ENCODE peak calls at places on chromosomes 11 and 22, in four cellular contexts. W is natural killer cell, U is neural progenitor cell, Q is transverse colon. B is an unnamed sample.

GRCh38 chr11:2701898-2702434 is 2.2 kb upstream of the KCNQ1OT1 start:
- DNase-seq in W (no peak), U (no peak), Q (no peak), B (no peak)

GRCh38 chr11:75475767-75476650 is 43.0 kb upstream of the KLHL35 start:
- DNase-seq in W (no peak), U (no peak), Q (peak), B (no peak)

GRCh38 chr11:10809373-10810199 is 860 bp upstream of the EIF4G2 start:
- DNase-seq in W (no peak), U (peak), Q (peak), B (no peak)

GRCh38 chr11:77557553-77557952 is 32.2 kb upstream of the AQP11 start:
- DNase-seq in W (no peak), U (peak), Q (no peak), B (no peak)

GRCh38 chr11:132158091-132158490 is 787.7 kb downstream of the NTM start:
- DNase-seq in W (no peak), U (peak), Q (no peak), B (no peak)

GRCh38 chr22:41555325-41555724 is 5.5 kb upstream of the CSDC2 start:
- DNase-seq in W (no peak), U (no peak), Q (no peak), B (no peak)

GRCh38 chr11:125287467-125288232 is 123.1 kb downstream of the PKNOX2 start:
- DNase-seq in W (no peak), U (peak), Q (no peak), B (no peak)

GRCh38 chr22:43310311-43310710 is 32.9 kb downstream of the SCUBE1 start:
- DNase-seq in W (no peak), U (no peak), Q (no peak), B (no peak)

GRCh38 chr11:124380585-124380984 is 3.7 kb downstream of the OR8B2 start:
- DNase-seq in W (no peak), U (no peak), Q (no peak), B (no peak)

GRCh38 chr11:69744435-69744834 is 30.7 kb downstream of the FGF4 start:
- DNase-seq in W (no peak), U (no peak), Q (no peak), B (no peak)

GRCh38 chr11:107792049-107792443 is 66.5 kb downstream of the SLC35F2 start:
- DNase-seq in W (no peak), U (no peak), Q (no peak), B (no peak)

GRCh38 chr11:31987118-31988005 is 103.5 kb upstream of the RCN1 start:
- DNase-seq in W (no peak), U (peak), Q (no peak), B (no peak)

GRCh38 chr11:60370252-60370810 is 8.0 kb upstream of the MS4A7 start:
- DNase-seq in W (no peak), U (no peak), Q (no peak), B (no peak)

GRCh38 chr11:57638005-57638760 is 11.5 kb downstream of the YPEL4 start:
- DNase-seq in W (no peak), U (peak), Q (peak), B (peak)

GRCh38 chr11:35276396-35276795 is 137.4 kb downstream of the CD44 start:
- DNase-seq in W (no peak), U (no peak), Q (no peak), B (no peak)

GRCh38 chr11:13826505-13827278 is 135.8 kb upstream of the SPON1 start:
- DNase-seq in W (no peak), U (no peak), Q (no peak), B (no peak)

GRCh38 chr22:38786631-38787030 is 7.3 kb downstream of the DNAL4 start:
- DNase-seq in W (no peak), U (no peak), Q (no peak), B (no peak)

GRCh38 chr11:128420277-128420676 is 167.1 kb downstream of the ETS1 start:
- DNase-seq in W (no peak), U (no peak), Q (no peak), B (no peak)
- TF ChIP-seq CTCF in W (no peak), U (no peak), Q (no peak), B (no peak)

GRCh38 chr11:17770048-17770652 is 35.6 kb downstream of the KCNC1 start:
- DNase-seq in W (no peak), U (no peak), Q (peak), B (no peak)
- TF ChIP-seq CTCF in W (no peak), U (peak), Q (peak), B (no peak)

GRCh38 chr11:94885581-94885980 is 87.8 kb downstream of the CWC15 start:
- DNase-seq in W (no peak), U (no peak), Q (no peak), B (no peak)
- TF ChIP-seq CTCF in W (no peak), U (no peak), Q (no peak), B (no peak)

GRCh38 chr22:50169774-50170341 is 673 bp upstream of the PANX2 start:
- DNase-seq in W (no peak), U (peak), Q (no peak), B (no peak)
- TF ChIP-seq CTCF in W (no peak), U (peak), Q (no peak), B (no peak)

GRCh38 chr22:31039393-31039792 is 41.7 kb upstream of the SMTN start:
- DNase-seq in W (no peak), U (no peak), Q (peak), B (no peak)

GRCh38 chr22:31040542-31041398 is 40.3 kb upstream of the SMTN start:
- DNase-seq in W (no peak), U (no peak), Q (no peak), B (no peak)

GRCh38 chr22:31038686-31039085 is 42.4 kb upstream of the SMTN start:
- DNase-seq in W (no peak), U (no peak), Q (no peak), B (no peak)

GRCh38 chr22:31036671-31037550 is 44.2 kb upstream of the SMTN start:
- DNase-seq in W (no peak), U (no peak), Q (peak), B (no peak)
- TF ChIP-seq CTCF in W (no peak), U (no peak), Q (no peak), B (peak)

GRCh38 chr22:48488149-48488551 is 1339.5 kb downstream of the BRD1 start:
- DNase-seq in W (no peak), U (peak), Q (no peak), B (no peak)
- TF ChIP-seq CTCF in W (no peak), U (peak), Q (no peak), B (no peak)

GRCh38 chr22:35683560-35683959 is 34.1 kb upstream of the APOL5 start:
- DNase-seq in W (no peak), U (no peak), Q (no peak), B (no peak)
- TF ChIP-seq CTCF in W (peak), U (no peak), Q (no peak), B (no peak)

GRCh38 chr22:24133187-24133965 is 47.9 kb upstream of the SUSD2 start:
- DNase-seq in W (no peak), U (no peak), Q (no peak), B (no peak)
- TF ChIP-seq CTCF in W (no peak), U (peak), Q (peak), B (no peak)

GRCh38 chr11:119706887-119707286 is 22.1 kb downstream of the NECTIN1 start:
- DNase-seq in W (no peak), U (peak), Q (no peak), B (no peak)
- TF ChIP-seq CTCF in W (no peak), U (peak), Q (no peak), B (no peak)

B was measured in D721Med.